ENCODE peak calls at places on chromosomes 6 and 20, in ten cellular contexts. T, W, G, Y, Z, V, B, D, X and N are unnamed samples.
A peak's percentile ranks its signal among the peaks of the same experiment; 100 is the strongest.

GRCh38 chr6:54878705-54879104 is 32.1 kb downstream of the FAM83B start:
- DNase-seq in T (no peak), W (no peak), G (no peak), Y (no peak), Z (no peak), V (no peak), B (peak; percentile 20), D (no peak), X (no peak), N (no peak)

GRCh38 chr20:59788196-59788735 is 145.2 kb downstream of the SYCP2 start:
- DNase-seq in T (no peak), W (no peak), G (no peak), Y (no peak), Z (no peak), V (no peak), B (no peak), D (no peak), X (no peak), N (no peak)

GRCh38 chr6:151087861-151088598 is 151.7 kb upstream of the AKAP12 start:
- DNase-seq in T (peak; percentile 47), W (no peak), G (no peak), Y (no peak), Z (no peak), V (peak; percentile 54), B (peak; percentile 97), D (no peak), X (no peak), N (peak; percentile 19)

GRCh38 chr20:53891306-53891894 is 179.0 kb downstream of the BCAS1 start:
- DNase-seq in T (no peak), W (no peak), G (no peak), Y (no peak), Z (no peak), V (no peak), B (no peak), D (no peak), X (no peak), N (no peak)

GRCh38 chr6:169112483-169113320 is 140.9 kb downstream of the THBS2 start:
- DNase-seq in T (no peak), W (no peak), G (no peak), Y (no peak), Z (no peak), V (no peak), B (no peak), D (no peak), X (no peak), N (no peak)

GRCh38 chr6:85126448-85127178 is 323.3 kb upstream of the NT5E start:
- DNase-seq in T (peak; percentile 28), W (peak; percentile 47), G (peak; percentile 56), Y (no peak), Z (peak; percentile 84), V (peak; percentile 39), B (peak; percentile 51), D (peak; percentile 76), X (no peak), N (peak; percentile 32)

GRCh38 chr6:34239240-34239825 is 2.7 kb downstream of the HMGA1 start:
- DNase-seq in T (no peak), W (no peak), G (peak; percentile 15), Y (no peak), Z (no peak), V (no peak), B (no peak), D (peak; percentile 25), X (no peak), N (no peak)

GRCh38 chr6:144725731-144726522 is 440.8 kb downstream of the UTRN start:
- DNase-seq in T (no peak), W (no peak), G (no peak), Y (no peak), Z (no peak), V (no peak), B (no peak), D (no peak), X (no peak), N (no peak)

GRCh38 chr6:36195471-36196048 is 984 bp upstream of the BRPF3 start:
- DNase-seq in T (no peak), W (no peak), G (no peak), Y (no peak), Z (peak; percentile 3), V (peak; percentile 4), B (peak; percentile 2), D (no peak), X (no peak), N (no peak)

GRCh38 chr6:157790548-157791160 is 32.4 kb upstream of the SNX9 start:
- DNase-seq in T (no peak), W (no peak), G (no peak), Y (no peak), Z (no peak), V (no peak), B (peak; percentile 43), D (no peak), X (no peak), N (no peak)

GRCh38 chr6:90516074-90516660 is 70.7 kb downstream of the MAP3K7 start:
- DNase-seq in T (no peak), W (no peak), G (no peak), Y (no peak), Z (no peak), V (no peak), B (no peak), D (no peak), X (no peak), N (no peak)

GRCh38 chr20:51346686-51347485 is 195.6 kb downstream of the NFATC2 start:
- DNase-seq in T (no peak), W (no peak), G (no peak), Y (no peak), Z (no peak), V (peak; percentile 55), B (peak; percentile 59), D (no peak), X (no peak), N (no peak)

GRCh38 chr20:5822569-5822968 is 72.4 kb downstream of the SHLD1 start:
- DNase-seq in T (no peak), W (no peak), G (no peak), Y (no peak), Z (no peak), V (no peak), B (no peak), D (no peak), X (no peak), N (no peak)

GRCh38 chr6:436308-437041 is 44.9 kb downstream of the IRF4 start:
- DNase-seq in T (no peak), W (peak; percentile 40), G (no peak), Y (no peak), Z (no peak), V (peak; percentile 30), B (peak; percentile 94), D (peak; percentile 59), X (no peak), N (no peak)

GRCh38 chr6:30462482-30462881 is 26.8 kb upstream of the HLA-E start:
- DNase-seq in T (no peak), W (no peak), G (no peak), Y (no peak), Z (no peak), V (no peak), B (no peak), D (no peak), X (no peak), N (no peak)

GRCh38 chr6:118894425-118895240 is 681 bp downstream of the ASF1A start:
- DNase-seq in T (peak; percentile 69), W (no peak), G (peak; percentile 87), Y (peak; percentile 85), Z (peak; percentile 67), V (peak; percentile 86), B (peak; percentile 59), D (peak; percentile 94), X (peak; percentile 29), N (peak; percentile 79)

GRCh38 chr6:137729866-137730629 is 137.0 kb upstream of the TNFAIP3 start:
- DNase-seq in T (no peak), W (no peak), G (no peak), Y (no peak), Z (no peak), V (peak; percentile 63), B (no peak), D (no peak), X (no peak), N (no peak)

GRCh38 chr6:4370066-4370465 is 234.7 kb upstream of the ECI2 start:
- DNase-seq in T (no peak), W (peak; percentile 13), G (no peak), Y (no peak), Z (no peak), V (peak; percentile 74), B (peak; percentile 91), D (no peak), X (no peak), N (no peak)

DNA sequence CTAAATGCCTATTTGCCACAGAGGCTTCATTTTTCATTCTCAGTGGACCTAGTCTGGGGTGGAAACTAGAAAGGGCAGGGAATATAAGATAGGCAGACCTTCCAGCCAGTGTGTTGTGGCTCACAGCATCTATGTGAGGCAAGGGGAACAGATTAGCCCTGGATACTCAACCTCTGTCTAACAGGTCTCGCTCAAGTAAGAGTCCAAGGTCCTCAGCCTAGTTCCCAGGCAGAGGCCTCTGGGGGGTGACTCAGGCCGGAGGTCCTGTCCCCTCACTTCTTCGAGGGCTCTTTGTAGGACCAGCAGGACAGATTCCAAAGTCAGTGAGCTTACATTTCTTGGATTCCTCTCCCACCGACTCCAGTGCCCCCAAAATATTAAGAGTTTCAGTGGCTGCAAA is 106.6 kb downstream of the ZMYND8 start:
- DNase-seq in T (no peak), W (no peak), G (no peak), Y (no peak), Z (no peak), V (no peak), B (no peak), D (no peak), X (no peak), N (no peak)
- H3K36me3 ChIP-seq in T (no peaks in the 10 kb centered on the region), W (peaks cover 27% of the 10 kb centered on the region), G (peaks cover 5% of the 10 kb centered on the region), Y (peaks cover 38% of the 10 kb centered on the region), Z (peaks cover 11% of the 10 kb centered on the region), V (peaks cover 76% of the 10 kb centered on the region), B (peaks cover 10% of the 10 kb centered on the region), D (peaks cover 89% of the 10 kb centered on the region), X (peaks cover 56% of the 10 kb centered on the region), N (no peaks in the 10 kb centered on the region)

GRCh38 chr20:62740286-62741141 is 31.9 kb downstream of the NTSR1 start:
- DNase-seq in T (no peak), W (peak; percentile 97), G (peak; percentile 67), Y (no peak), Z (no peak), V (peak; percentile 75), B (peak; percentile 82), D (peak; percentile 88), X (peak; percentile 55), N (peak; percentile 29)
- H3K4me3 ChIP-seq in T (no peak overlapping the region), W (peak overlapping the region; percentile 26), G (no peak overlapping the region), Y (no peak overlapping the region), Z (no peak overlapping the region), V (peak overlapping the region; percentile 33), B (no peak overlapping the region), D (no peak overlapping the region), X (peak overlapping the region; percentile 50), N (no peak overlapping the region)

DNA sequence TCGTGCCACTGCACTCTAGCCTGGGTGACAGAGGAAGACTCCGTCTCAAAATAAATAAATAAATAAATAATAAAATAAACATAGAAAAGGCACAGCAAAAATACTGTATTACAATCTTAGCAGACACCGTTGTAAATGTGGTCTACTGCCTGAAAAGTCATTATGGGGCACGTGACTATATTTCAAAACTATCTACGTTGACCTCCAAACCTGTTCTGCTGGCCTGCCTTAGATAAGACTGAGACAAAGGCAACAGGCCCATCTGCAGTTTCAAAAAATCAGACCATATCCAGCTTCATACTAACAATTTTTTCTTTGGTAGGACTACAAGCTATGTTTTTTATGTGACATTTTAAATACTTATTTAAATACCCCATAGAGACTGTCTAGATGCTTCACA is 59.1 kb downstream of the AGPAT4 start:
- DNase-seq in T (no peak), W (no peak), G (no peak), Y (no peak), Z (no peak), V (no peak), B (no peak), D (no peak), X (no peak), N (no peak)
- H3K36me3 ChIP-seq in T (no peaks in the 10 kb centered on the region), W (no peaks in the 10 kb centered on the region), G (no peaks in the 10 kb centered on the region), Y (no peaks in the 10 kb centered on the region), Z (peaks cover 20% of the 10 kb centered on the region), V (no peaks in the 10 kb centered on the region), B (no peaks in the 10 kb centered on the region), D (no peaks in the 10 kb centered on the region), X (no peaks in the 10 kb centered on the region), N (no peaks in the 10 kb centered on the region)

GRCh38 chr6:15665237-15665636 is 2.4 kb upstream of the DTNBP1 start:
- DNase-seq in T (no peak), W (no peak), G (no peak), Y (no peak), Z (peak; percentile 21), V (no peak), B (no peak), D (no peak), X (no peak), N (no peak)
- H3K4me3 ChIP-seq in T (no peak overlapping the region), W (no peak overlapping the region), G (no peak overlapping the region), Y (no peak overlapping the region), Z (no peak overlapping the region), V (no peak overlapping the region), B (no peak overlapping the region), D (no peak overlapping the region), X (no peak overlapping the region), N (no peak overlapping the region)